ENCODE peak calls at places on chromosomes 2 and 18, in eight cellular contexts. E is neural progenitor cell, G is PC-3, H is OCI-LY7, X is HCT116, L is GM23338, K is SK-N-SH, P is hepatocyte. J is an unnamed sample.

GRCh38 chr2:101930019-101930418 is 61.7 kb upstream of the IL1R2 start:
- DNase-seq in E (no peak), G (no peak), H (no peak), X (no peak), L (no peak), K (no peak), P (no peak), J (no peak)

GRCh38 chr18:24590946-24591345 is 130.5 kb downstream of the HRH4 start:
- DNase-seq in E (no peak), G (no peak), H (no peak), X (no peak), L (no peak), K (no peak), P (no peak), J (no peak)

GRCh38 chr2:225415809-225416208 is 16.3 kb downstream of the NYAP2 start:
- DNase-seq in E (no peak), G (no peak), H (no peak), X (no peak), L (no peak), K (peak; percentile 32), P (no peak), J (no peak)

GRCh38 chr18:33914399-33914798 is 310.3 kb downstream of the NOL4 start:
- DNase-seq in E (no peak), G (peak; percentile 39), H (no peak), X (no peak), L (no peak), K (no peak), P (no peak), J (no peak)

GRCh38 chr2:64220906-64221659 is 76.9 kb upstream of the PELI1 start:
- DNase-seq in E (no peak), G (no peak), H (no peak), X (no peak), L (no peak), K (no peak), P (peak; percentile 29), J (no peak)

GRCh38 chr2:10457846-10458563 is 9.9 kb upstream of the ODC1 start:
- DNase-seq in E (no peak), G (peak; percentile 83), H (no peak), X (no peak), L (no peak), K (no peak), P (no peak), J (no peak)

GRCh38 chr2:77823028-77823427 is 300.9 kb upstream of the LRRTM4 start:
- DNase-seq in E (no peak), G (no peak), H (no peak), X (no peak), L (no peak), K (no peak), P (no peak), J (no peak)

GRCh38 chr2:21007129-21008013 is 36.5 kb downstream of the APOB start:
- DNase-seq in E (no peak), G (no peak), H (no peak), X (no peak), L (no peak), K (no peak), P (no peak), J (no peak)

GRCh38 chr2:96501886-96502810 is 3.0 kb downstream of the NEURL3 start:
- DNase-seq in E (no peak), G (no peak), H (no peak), X (no peak), L (no peak), K (no peak), P (peak; percentile 42), J (no peak)

GRCh38 chr18:59905686-59906091 is 5.9 kb downstream of the PMAIP1 start:
- DNase-seq in E (no peak), G (no peak), H (no peak), X (no peak), L (no peak), K (no peak), P (no peak), J (no peak)

GRCh38 chr2:12263730-12264129 is 453.0 kb upstream of the TRIB2 start:
- DNase-seq in E (no peak), G (no peak), H (no peak), X (no peak), L (peak; percentile 56), K (no peak), P (no peak), J (no peak)

GRCh38 chr18:79882522-79883241 is 68.8 kb downstream of the SLC66A2 start:
- DNase-seq in E (no peak), G (no peak), H (no peak), X (no peak), L (no peak), K (peak; percentile 29), P (no peak), J (no peak)

GRCh38 chr18:3175195-3175758 is 44.5 kb downstream of the MYOM1 start:
- DNase-seq in E (no peak), G (no peak), H (no peak), X (no peak), L (no peak), K (no peak), P (no peak), J (no peak)

GRCh38 chr18:44840053-44840826 is 159.6 kb downstream of the SETBP1 start:
- DNase-seq in E (no peak), G (no peak), H (no peak), X (no peak), L (no peak), K (no peak), P (no peak), J (no peak)
- TF ChIP-seq EZH2phosphoT487 in E (no peak), G (no peak), H (no peak), X (no peak), L (no peak), K (no peak), P (no peak), J (no peak)

GRCh38 chr18:12657849-12658829 is at the start of gene SPIRE1:
- DNase-seq in E (peak; percentile 86), G (peak; percentile 74), H (peak; percentile 19), X (no peak), L (peak; percentile 82), K (peak; percentile 93), P (peak; percentile 85), J (peak; percentile 38)
- TF ChIP-seq CTCF in E (peak; percentile 8), G (peak; percentile 17), H (no peak), X (no peak), L (no peak), K (no peak), P (no peak), J (no peak)

GRCh38 chr2:40457846-40458245 is 6.0 kb upstream of the SLC8A1 start:
- DNase-seq in E (no peak), G (no peak), H (no peak), X (no peak), L (no peak), K (no peak), P (no peak), J (no peak)

GRCh38 chr2:40455661-40456060 is 3.8 kb upstream of the SLC8A1 start:
- DNase-seq in E (no peak), G (peak; percentile 57), H (no peak), X (no peak), L (no peak), K (no peak), P (no peak), J (no peak)

GRCh38 chr2:40463112-40463511 is 11.2 kb upstream of the SLC8A1 start:
- DNase-seq in E (peak; percentile 35), G (no peak), H (no peak), X (no peak), L (no peak), K (no peak), P (no peak), J (no peak)

DNA sequence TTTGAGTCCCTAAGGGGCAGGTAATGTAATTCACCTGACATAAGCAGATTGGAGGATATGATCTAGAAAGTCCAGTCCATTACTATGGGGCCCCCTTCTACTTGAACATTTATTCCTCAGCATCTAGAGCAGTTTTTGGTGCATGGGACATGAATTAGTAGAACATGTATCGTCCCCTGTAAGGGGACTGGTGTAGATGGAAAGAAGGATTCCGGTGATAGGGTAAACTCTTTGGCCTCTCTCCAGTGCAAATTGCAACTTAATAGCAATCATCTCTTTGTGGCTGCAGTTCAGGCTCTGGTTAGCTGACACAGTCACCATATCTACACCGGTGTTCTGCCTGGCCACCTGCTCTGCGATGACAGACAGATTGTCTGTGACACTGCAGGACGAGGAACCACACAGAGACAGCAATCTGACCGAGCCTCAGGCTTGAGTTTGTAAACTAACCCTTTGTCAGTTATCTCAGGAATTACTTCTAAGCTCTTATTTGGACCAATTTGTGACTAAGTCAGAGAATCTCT is 6.4 kb upstream of the SLC8A1 start:
- DNase-seq in E (peak; percentile 20), G (no peak), H (no peak), X (no peak), L (no peak), K (peak; percentile 49), P (no peak), J (no peak)
- H3K27ac ChIP-seq in E (no peak overlapping the region), G (no peak overlapping the region), H (no peak overlapping the region), X (no peak overlapping the region), L (no peak overlapping the region), K (no peak overlapping the region), P (no peak overlapping the region), J (no peak overlapping the region)

DNA sequence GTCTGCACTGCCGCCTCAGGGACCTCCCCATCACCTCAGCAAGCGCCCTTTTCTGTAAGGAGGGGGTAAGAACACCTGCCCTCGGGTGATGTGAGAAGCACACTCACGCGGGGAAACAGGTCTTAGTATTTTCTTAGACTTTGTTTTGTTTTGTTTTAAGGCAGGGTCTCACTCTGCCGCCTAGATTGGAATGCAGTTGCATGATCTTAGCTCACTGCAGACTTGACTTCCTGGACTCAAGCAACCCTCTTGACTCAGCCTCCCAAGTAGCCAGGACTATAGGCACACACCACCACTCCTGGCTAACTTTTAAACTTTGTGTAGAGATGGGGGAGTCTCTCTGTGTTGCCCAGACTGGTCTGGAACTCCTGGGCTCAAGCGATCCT is 37.1 kb downstream of the RAMP1 start:
- DNase-seq in E (no peak), G (no peak), H (no peak), X (no peak), L (no peak), K (no peak), P (no peak), J (no peak)
- TF ChIP-seq EZH2phosphoT487 in E (no peak), G (no peak), H (no peak), X (no peak), L (no peak), K (no peak), P (no peak), J (no peak)

GRCh38 chr2:230023313-230023712 is 45.4 kb downstream of the SLC16A14 start:
- DNase-seq in E (no peak), G (no peak), H (no peak), X (no peak), L (peak; percentile 28), K (no peak), P (no peak), J (no peak)
- TF ChIP-seq CTCF in E (no peak), G (no peak), H (no peak), X (no peak), L (no peak), K (no peak), P (no peak), J (no peak)